ENCODE peak calls at places on chromosomes 12 and 14, in eight cellular contexts. K, O, F, L, R, J, Y and I are unnamed samples.

GRCh38 chr14:33126433-33126832 is 187.8 kb downstream of the NPAS3 start:
- DNase-seq in K (no peak), O (no peak), F (no peak), L (no peak), R (no peak), J (no peak), Y (no peak), I (no peak)

GRCh38 chr14:99789581-99789980 is 3.6 kb upstream of the EML1 start:
- DNase-seq in K (no peak), O (no peak), F (no peak), L (no peak), R (no peak), J (no peak), Y (no peak), I (no peak)

GRCh38 chr14:84351646-84352045 is 1178.3 kb upstream of the FLRT2 start:
- DNase-seq in K (peak), O (peak), F (no peak), L (no peak), R (no peak), J (no peak), Y (no peak), I (no peak)

GRCh38 chr12:52582971-52583456 is 9.4 kb upstream of the KRT74 start:
- DNase-seq in K (peak), O (peak), F (peak), L (peak), R (peak), J (peak), Y (peak), I (peak)

GRCh38 chr12:100555722-100556121 is 17.8 kb upstream of the GAS2L3 start:
- DNase-seq in K (peak), O (peak), F (peak), L (no peak), R (peak), J (no peak), Y (peak), I (peak)

GRCh38 chr14:74018029-74018703 is 922 bp downstream of the ENTPD5 start:
- DNase-seq in K (peak), O (peak), F (peak), L (no peak), R (peak), J (no peak), Y (peak), I (peak)

GRCh38 chr12:77401062-77401461 is 335.7 kb upstream of the E2F7 start:
- DNase-seq in K (no peak), O (no peak), F (no peak), L (no peak), R (no peak), J (no peak), Y (no peak), I (no peak)

GRCh38 chr14:73255693-73256225 is 18.5 kb downstream of the PAPLN start:
- DNase-seq in K (no peak), O (no peak), F (no peak), L (no peak), R (no peak), J (no peak), Y (no peak), I (no peak)

GRCh38 chr12:108425238-108425795 is 86.2 kb upstream of the CMKLR1 start:
- DNase-seq in K (no peak), O (peak), F (no peak), L (no peak), R (peak), J (no peak), Y (no peak), I (no peak)

GRCh38 chr14:69328765-69329164 is 68.8 kb downstream of the GALNT16 start:
- DNase-seq in K (no peak), O (no peak), F (no peak), L (no peak), R (no peak), J (no peak), Y (no peak), I (no peak)

GRCh38 chr12:131140697-131141096 is 187.0 kb downstream of the ADGRD1 start:
- DNase-seq in K (no peak), O (no peak), F (no peak), L (no peak), R (no peak), J (no peak), Y (no peak), I (no peak)

GRCh38 chr14:69191340-69192111 is at the start of gene EXD2:
- DNase-seq in K (peak), O (peak), F (peak), L (peak), R (peak), J (peak), Y (peak), I (peak)

GRCh38 chr14:23177181-23177580 is 6.3 kb downstream of the SLC7A8 start:
- DNase-seq in K (no peak), O (no peak), F (no peak), L (no peak), R (no peak), J (no peak), Y (no peak), I (no peak)

GRCh38 chr12:126676426-126676825 is 1590.5 kb upstream of the TMEM132C start:
- DNase-seq in K (no peak), O (no peak), F (peak), L (no peak), R (no peak), J (no peak), Y (peak), I (no peak)

GRCh38 chr14:92451245-92451644 is 62.3 kb upstream of the RIN3 start:
- DNase-seq in K (no peak), O (no peak), F (no peak), L (no peak), R (peak), J (no peak), Y (no peak), I (no peak)

GRCh38 chr12:102350070-102350469 is 130.3 kb downstream of the IGF1 start:
- DNase-seq in K (no peak), O (no peak), F (no peak), L (no peak), R (no peak), J (no peak), Y (no peak), I (no peak)

GRCh38 chr14:51500776-51501175 is 150.9 kb upstream of the FRMD6 start:
- DNase-seq in K (no peak), O (no peak), F (no peak), L (no peak), R (no peak), J (no peak), Y (no peak), I (no peak)

GRCh38 chr14:51498411-51499227 is 153.1 kb upstream of the FRMD6 start:
- DNase-seq in K (peak), O (peak), F (peak), L (no peak), R (no peak), J (no peak), Y (no peak), I (peak)

GRCh38 chr14:51504626-51505025 is 147.1 kb upstream of the FRMD6 start:
- DNase-seq in K (no peak), O (no peak), F (no peak), L (no peak), R (no peak), J (no peak), Y (no peak), I (no peak)

DNA sequence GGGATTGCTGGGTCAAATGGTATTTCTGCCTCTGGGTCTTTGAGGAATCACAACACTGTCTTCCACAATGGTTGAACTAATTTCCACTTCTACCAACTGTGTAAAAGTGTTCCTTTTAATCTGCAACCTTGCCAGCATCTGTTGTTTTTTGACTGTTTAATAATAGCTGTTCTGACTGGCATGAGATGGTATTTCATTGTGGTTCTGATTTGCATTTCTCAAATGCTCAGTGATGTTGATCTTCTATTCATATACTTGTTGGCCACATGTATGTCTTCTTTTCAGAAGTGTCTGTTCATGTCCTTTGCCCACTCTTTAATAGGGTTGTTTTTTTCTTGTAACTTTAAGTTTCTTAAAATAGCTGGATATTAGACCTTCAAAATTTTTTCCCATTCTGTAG is 150.0 kb upstream of the FRMD6 start:
- DNase-seq in K (no peak), O (no peak), F (no peak), L (no peak), R (no peak), J (no peak), Y (no peak), I (no peak)
- H3K4me3 ChIP-seq in K (no peak), O (no peak), F (no peak), L (no peak), R (no peak), J (no peak), Y (no peak), I (no peak)

GRCh38 chr14:65604946-65605345 is 192.4 kb downstream of the FUT8 start:
- DNase-seq in K (no peak), O (peak), F (no peak), L (no peak), R (no peak), J (no peak), Y (peak), I (peak)
- TF ChIP-seq CTCF in K (peak), O (peak), F (no peak), L (no peak), R (no peak), J (peak), Y (peak), I (peak)

DNA sequence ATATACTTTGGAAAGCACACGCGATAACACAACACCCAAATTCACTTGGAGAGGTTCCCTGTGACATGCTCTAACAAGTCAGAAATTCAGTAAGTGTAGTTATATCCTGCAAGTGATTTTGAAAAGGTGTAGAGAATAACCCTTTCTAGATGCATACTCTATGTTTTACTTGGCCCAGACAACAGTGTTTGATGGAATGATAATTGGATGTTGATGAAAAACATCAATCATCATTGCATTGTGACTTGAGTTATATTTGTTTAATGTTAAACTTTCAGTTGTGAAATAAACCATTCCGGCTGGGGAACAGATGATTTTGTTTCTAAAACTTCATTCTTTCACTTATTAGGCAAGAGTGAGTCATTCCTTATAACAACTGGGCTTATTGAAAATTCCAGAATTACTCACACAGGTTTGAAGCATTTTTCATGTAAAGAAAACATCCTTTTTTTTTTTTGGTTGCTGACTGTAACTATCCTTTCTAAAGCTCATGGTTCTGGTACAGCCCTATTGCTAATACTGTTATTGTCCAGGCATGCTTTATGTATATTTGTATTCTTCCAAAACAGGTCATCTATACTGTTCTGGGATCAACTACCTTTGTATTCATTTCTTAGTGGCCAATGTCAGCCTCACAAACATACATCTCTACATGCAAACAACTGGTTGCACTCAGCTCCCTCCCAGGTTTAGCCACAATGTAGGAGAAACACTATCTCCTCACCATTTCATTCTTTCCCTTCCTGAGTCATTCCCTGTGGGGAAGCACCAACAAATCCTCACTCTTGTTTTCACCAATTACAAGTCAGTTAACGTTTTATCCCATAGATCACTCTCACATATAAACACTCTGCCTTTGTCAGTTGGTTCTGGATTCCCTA is 121.2 kb upstream of the LRIG3 start:
- DNase-seq in K (peak), O (peak), F (peak), L (no peak), R (peak), J (no peak), Y (peak), I (peak)
- H3K4me3 ChIP-seq in K (no peak), O (no peak), F (peak), L (no peak), R (no peak), J (no peak), Y (peak), I (no peak)

DNA sequence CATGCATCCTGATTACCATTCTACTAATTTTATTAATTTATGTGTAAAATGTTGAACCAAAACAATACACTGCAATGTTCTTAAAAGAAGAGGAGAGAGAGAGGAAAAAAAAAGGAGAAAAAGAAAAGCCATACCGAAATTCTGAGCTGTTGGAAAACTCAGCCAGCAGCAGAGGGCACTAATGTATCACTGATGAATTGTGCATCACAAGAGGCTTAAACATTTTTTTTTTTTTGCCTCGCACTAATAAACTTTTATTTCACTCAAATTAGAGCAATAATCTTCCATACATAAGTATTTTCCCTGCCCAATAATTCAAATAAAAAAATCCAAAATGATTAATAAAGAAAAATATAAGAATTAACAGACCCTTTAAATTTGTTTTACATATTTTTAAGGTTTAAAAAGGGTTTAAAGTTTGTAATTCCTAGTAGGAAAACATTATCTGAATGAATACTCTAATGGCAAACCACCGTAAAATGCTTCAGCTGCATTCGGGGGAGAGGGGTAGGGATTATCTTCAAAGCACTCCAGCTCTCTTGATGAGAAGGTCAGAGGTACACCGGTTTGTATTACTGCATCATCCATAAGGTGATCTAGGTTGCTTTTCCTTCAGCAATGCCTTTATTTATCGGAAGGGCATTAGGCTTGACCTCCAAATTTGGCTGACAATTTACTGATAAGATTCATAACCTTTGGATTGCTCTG is 41.9 kb downstream of the ATP23 start:
- DNase-seq in K (peak), O (peak), F (peak), L (no peak), R (peak), J (peak), Y (peak), I (peak)
- TF ChIP-seq CTCF in K (peak), O (peak), F (peak), L (peak), R (peak), J (peak), Y (peak), I (peak)

DNA sequence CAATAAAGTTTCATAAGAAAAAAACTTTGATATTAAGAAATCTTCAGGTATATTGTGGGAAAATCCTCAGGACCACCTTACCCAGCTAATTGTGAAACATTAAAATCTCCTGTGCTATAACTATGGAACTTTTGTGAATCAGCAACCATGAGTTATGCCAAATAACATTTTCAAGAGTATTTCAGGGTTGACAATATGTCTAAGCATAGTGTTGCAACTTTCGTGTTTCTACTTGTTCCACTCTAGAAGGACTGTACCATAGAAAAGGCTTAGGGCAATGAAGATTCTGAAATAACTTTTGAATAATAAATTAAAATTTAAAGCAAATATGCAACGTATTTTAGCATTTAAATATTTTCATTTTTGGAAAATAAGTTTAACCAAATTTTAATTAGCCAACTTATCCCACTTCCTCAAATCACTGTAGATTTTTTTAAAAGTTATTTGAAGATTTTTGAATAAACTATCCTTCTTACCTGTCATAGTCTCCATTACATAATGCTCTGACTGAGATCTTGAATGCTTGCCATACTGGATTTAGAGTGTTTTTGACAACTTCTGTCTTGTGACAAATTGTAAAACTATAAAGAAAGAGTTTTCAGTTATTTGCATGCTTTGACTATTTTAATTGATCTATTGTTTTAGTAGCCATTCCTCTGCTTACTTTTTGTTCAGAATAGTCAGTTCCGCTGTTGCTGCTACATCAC is 143.6 kb downstream of the CPNE8 start:
- DNase-seq in K (no peak), O (no peak), F (no peak), L (no peak), R (no peak), J (no peak), Y (no peak), I (no peak)
- H3K4me3 ChIP-seq in K (no peak), O (no peak), F (no peak), L (no peak), R (no peak), J (no peak), Y (no peak), I (no peak)

DNA sequence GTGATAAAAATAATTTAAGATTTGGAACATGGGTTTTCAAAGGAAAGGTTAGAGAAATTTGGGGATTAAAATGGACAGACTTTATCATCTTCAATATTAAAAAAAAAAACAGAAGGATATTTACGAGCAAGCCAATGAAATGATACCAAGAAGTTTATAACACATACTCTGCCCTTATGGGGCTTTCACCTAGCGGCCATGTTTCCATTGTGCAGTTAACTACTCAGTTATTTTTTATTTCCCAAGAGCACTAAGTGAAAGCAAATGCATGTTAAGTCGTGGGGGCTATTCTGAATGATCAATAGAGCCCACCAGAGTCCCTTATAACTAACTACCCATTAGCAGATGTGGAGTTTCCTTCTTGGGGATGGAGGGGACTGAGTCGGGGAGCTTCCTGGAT is 53.9 kb downstream of the ETV6 start:
- DNase-seq in K (no peak), O (no peak), F (no peak), L (no peak), R (no peak), J (no peak), Y (no peak), I (no peak)
- TF ChIP-seq CTCF in K (no peak), O (no peak), F (no peak), L (no peak), R (no peak), J (no peak), Y (no peak), I (no peak)

DNA sequence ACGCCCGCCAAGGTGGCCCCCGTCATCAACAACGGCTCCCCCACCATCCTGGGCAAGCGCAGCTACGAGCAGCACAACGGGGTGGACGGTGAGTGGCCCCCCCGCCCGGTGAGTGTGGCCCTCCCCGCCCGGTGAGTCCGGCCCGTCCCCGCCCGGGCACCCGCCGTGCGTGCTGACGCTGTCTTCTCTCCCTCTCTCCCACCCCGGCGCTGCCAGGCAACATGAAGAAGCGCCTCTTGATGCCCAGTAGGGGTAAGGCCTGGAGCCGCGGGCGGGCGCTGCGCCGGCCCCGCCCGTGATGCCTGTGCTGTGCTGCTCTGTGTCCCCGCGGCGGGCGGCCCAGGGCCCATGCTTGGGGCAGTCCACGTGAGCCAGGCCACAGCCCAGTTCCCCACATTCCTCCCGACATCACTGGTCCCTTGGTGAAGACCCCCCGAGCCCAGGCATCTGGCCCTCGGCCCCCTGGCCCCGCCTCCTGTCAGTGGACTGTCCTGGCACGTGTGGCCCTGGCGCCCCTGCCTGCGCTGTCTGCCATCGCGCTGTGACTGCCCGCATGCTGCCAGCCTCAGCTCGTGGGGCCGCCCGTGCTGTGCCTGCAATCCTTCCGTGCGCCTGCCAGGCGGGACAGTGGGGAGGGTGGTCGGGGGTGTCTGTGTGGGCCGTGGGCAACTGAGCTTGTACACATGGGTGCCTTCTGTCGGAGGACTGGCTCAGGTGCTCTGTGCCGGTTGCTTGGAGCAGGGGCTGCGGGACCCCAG is 8.0 kb upstream of the CRIP2 start:
- DNase-seq in K (no peak), O (no peak), F (no peak), L (no peak), R (no peak), J (peak), Y (no peak), I (no peak)
- H3K4me3 ChIP-seq in K (no peak), O (no peak), F (no peak), L (no peak), R (no peak), J (no peak), Y (no peak), I (no peak)

DNA sequence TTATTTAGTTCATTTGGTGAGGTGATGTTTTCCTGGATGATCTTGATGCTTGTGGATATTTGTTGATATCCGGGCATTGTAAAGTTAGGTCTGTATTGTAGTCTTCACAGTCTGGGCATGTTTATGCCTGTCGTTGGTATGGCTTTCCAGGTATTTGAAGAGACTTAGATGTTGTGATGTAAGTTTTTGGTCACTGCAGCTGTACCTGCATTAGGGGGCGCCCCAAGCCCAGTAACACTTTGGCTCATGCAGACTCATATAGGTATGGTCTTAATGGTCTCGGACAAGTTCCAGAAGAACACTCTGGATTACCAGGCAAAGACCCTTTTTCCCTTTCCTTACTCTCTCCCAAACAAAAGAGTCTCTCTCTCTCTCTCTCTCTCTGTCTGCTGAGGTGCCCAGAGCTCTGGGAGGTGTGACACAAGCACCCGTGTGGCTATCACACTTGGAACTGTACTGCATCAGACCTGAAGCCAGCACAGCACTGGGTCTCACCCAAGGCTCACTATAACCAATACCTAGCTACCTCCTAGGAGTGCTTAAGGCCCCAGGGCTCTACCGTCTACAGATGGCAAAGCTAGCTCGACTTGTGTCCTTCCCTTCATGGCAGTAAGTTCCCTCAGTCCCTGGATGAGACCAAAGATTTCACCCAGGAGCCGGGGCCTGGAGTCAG is 425.8 kb upstream of the ATXN7L3B start:
- DNase-seq in K (peak), O (peak), F (no peak), L (no peak), R (no peak), J (peak), Y (peak), I (no peak)
- TF ChIP-seq CTCF in K (peak), O (peak), F (no peak), L (no peak), R (no peak), J (peak), Y (no peak), I (no peak)